ENCODE peak calls at places on chromosome 14, in ten cellular contexts. N, M, O, D, A, W, F, H, T and E are unnamed samples.

GRCh38 chr14:54343276-54344121 is 53.3 kb upstream of the CDKN3 start:
- DNase-seq in N (no peak), M (peak; percentile 88), O (no peak), D (peak; percentile 34), A (no peak), W (peak; percentile 28), F (peak; percentile 55), H (peak; percentile 78), T (no peak), E (no peak)

GRCh38 chr14:80546056-80546854 is 335.0 kb upstream of the DIO2 start:
- DNase-seq in N (no peak), M (no peak), O (no peak), D (no peak), A (no peak), W (no peak), F (no peak), H (no peak), T (no peak), E (no peak)

GRCh38 chr14:98633380-98633779 is 638.6 kb downstream of the BCL11B start:
- DNase-seq in N (no peak), M (no peak), O (no peak), D (no peak), A (peak; percentile 8), W (no peak), F (no peak), H (peak; percentile 1), T (peak; percentile 16), E (no peak)

GRCh38 chr14:83419420-83419819 is 1885.8 kb upstream of the SEL1L start:
- DNase-seq in N (no peak), M (no peak), O (no peak), D (no peak), A (no peak), W (no peak), F (no peak), H (no peak), T (peak; percentile 78), E (no peak)

GRCh38 chr14:91369628-91370445 is 47.8 kb downstream of the CCDC88C start:
- DNase-seq in N (no peak), M (no peak), O (no peak), D (peak; percentile 12), A (no peak), W (no peak), F (peak; percentile 22), H (no peak), T (peak; percentile 47), E (no peak)

GRCh38 chr14:100747021-100747586 is 20.4 kb downstream of the DLK1 start:
- DNase-seq in N (no peak), M (peak; percentile 98), O (no peak), D (peak; percentile 92), A (no peak), W (peak; percentile 89), F (peak; percentile 97), H (peak; percentile 84), T (peak; percentile 74), E (peak; percentile 88)

GRCh38 chr14:33692762-33693161 is 258.1 kb downstream of the EGLN3 start:
- DNase-seq in N (no peak), M (peak; percentile 97), O (no peak), D (peak; percentile 71), A (no peak), W (peak; percentile 94), F (peak; percentile 88), H (peak; percentile 95), T (no peak), E (peak; percentile 71)

GRCh38 chr14:34051966-34052657 is 101.2 kb upstream of the EGLN3 start:
- DNase-seq in N (no peak), M (peak; percentile 92), O (no peak), D (peak; percentile 83), A (peak; percentile 59), W (peak; percentile 60), F (peak; percentile 13), H (peak; percentile 85), T (no peak), E (peak; percentile 60)

GRCh38 chr14:101167428-101167827 is 263.9 kb upstream of the RTL1 start:
- DNase-seq in N (no peak), M (no peak), O (peak; percentile 9), D (no peak), A (no peak), W (no peak), F (no peak), H (no peak), T (no peak), E (no peak)

GRCh38 chr14:97005908-97006307 is 208.7 kb downstream of the VRK1 start:
- DNase-seq in N (no peak), M (no peak), O (no peak), D (no peak), A (no peak), W (no peak), F (no peak), H (no peak), T (no peak), E (no peak)

GRCh38 chr14:95770777-95771176 is 56.9 kb upstream of the TCL1A start:
- DNase-seq in N (peak; percentile 2), M (no peak), O (no peak), D (no peak), A (no peak), W (no peak), F (no peak), H (no peak), T (no peak), E (no peak)

DNA sequence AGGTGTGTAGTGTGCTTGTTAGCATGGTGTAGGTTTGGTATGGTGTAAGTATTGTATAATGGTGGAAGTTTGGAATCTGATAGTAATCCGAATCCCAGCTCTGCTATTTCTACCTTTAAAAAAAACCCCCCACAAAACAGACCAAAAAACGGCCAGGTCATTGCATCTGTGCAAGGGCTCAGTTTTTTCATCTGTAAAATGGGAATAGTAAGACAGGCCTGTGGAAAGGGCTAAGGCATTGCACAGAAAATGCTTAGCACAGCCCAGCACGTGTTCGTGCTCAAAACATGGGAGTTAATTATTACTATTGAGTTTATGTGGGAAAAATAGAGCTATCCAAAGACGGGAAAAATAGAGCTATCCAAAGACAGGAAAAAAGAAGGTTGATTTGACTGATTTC is 126.6 kb upstream of the MAX start:
- DNase-seq in N (no peak), M (no peak), O (no peak), D (no peak), A (no peak), W (no peak), F (no peak), H (no peak), T (no peak), E (no peak)
- H3K4me3 ChIP-seq in N (no peak overlapping the region), M (no peak overlapping the region), O (peak overlapping the region; percentile 52), D (no peak overlapping the region), A (no peak overlapping the region), W (no peak overlapping the region), F (no peak overlapping the region), H (no peak overlapping the region), T (no peak overlapping the region), E (no peak overlapping the region)

GRCh38 chr14:105484997-105485393 is 1.7 kb upstream of the CRIP1 start:
- DNase-seq in N (no peak), M (no peak), O (no peak), D (no peak), A (no peak), W (no peak), F (no peak), H (no peak), T (no peak), E (no peak)

GRCh38 chr14:105484069-105484996 is 2.4 kb upstream of the CRIP1 start:
- DNase-seq in N (no peak), M (peak; percentile 27), O (no peak), D (no peak), A (no peak), W (peak; percentile 48), F (peak; percentile 32), H (no peak), T (no peak), E (no peak)

GRCh38 chr14:105486974-105487448 is 325 bp downstream of the CRIP1 start:
- DNase-seq in N (no peak), M (no peak), O (no peak), D (no peak), A (peak; percentile 79), W (no peak), F (no peak), H (no peak), T (peak; percentile 70), E (no peak)

GRCh38 chr14:105486333-105486973 is at the start of gene CRIP1:
- DNase-seq in N (no peak), M (no peak), O (no peak), D (no peak), A (no peak), W (no peak), F (no peak), H (no peak), T (no peak), E (no peak)

DNA sequence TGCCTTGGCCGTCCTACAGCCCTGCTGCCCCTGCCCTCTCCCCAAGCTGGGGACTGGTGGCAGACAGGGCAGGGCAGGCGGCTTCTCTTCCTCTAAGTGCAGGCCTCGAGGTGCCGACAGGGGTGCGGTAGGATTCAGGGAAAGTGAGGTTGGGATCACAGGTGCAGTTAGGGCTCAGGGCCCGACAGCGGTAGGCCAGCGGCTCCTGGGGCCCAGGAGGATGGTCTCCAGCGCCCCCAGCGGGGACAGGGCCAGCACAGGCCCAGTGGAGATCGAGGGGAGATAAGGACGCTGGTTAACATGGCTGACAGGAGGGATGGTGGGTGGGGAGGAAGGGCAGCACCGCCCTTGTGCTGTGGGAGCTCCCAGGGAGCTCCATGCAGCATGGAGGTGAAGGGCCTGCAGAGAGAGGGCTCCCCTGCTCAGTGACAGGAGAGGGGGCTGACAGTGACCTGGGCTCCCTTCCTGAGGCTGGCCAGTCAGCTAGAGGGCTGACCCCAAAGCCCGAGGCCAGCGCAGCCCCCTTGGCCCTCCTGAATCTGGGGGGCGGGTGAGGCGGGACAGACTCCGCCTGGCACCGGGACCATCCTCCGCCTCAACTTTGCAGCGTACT is 860 bp upstream of the CRIP1 start:
- DNase-seq in N (no peak), M (no peak), O (no peak), D (no peak), A (no peak), W (no peak), F (no peak), H (no peak), T (no peak), E (no peak)
- H3K4me3 ChIP-seq in N (no peak overlapping the region), M (no peak overlapping the region), O (no peak overlapping the region), D (no peak overlapping the region), A (no peak overlapping the region), W (no peak overlapping the region), F (no peak overlapping the region), H (no peak overlapping the region), T (no peak overlapping the region), E (no peak overlapping the region)

GRCh38 chr14:68939893-68940613 is 39.0 kb downstream of the ACTN1 start:
- DNase-seq in N (no peak), M (peak; percentile 99), O (no peak), D (peak; percentile 95), A (peak; percentile 67), W (peak; percentile 91), F (peak; percentile 88), H (peak; percentile 99), T (no peak), E (peak; percentile 96)
- H3K4me3 ChIP-seq in N (no peak overlapping the region), M (no peak overlapping the region), O (no peak overlapping the region), D (no peak overlapping the region), A (no peak overlapping the region), W (no peak overlapping the region), F (no peak overlapping the region), H (no peak overlapping the region), T (no peak overlapping the region), E (no peak overlapping the region)

DNA sequence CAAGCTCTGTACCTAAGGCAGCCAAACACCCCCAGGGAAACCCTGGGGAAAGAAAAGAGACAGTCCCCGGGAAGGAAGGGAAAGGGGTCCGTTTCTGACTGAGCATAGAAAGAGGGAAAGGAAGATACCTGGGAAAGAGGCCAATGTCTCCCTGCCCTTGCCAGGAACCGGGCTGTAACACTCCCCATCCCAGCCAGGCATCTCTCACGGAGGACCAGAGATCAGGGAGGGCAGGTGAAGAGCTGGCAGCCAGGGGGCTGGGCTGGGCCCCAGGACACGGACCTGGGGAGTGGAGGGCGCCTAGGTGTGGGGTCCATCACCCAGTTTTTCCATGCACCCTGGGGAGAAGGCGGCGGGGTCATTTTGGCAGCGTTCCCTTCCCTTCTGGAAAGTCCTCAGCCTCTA is 18.9 kb upstream of the PLEKHH1 start:
- DNase-seq in N (no peak), M (no peak), O (no peak), D (no peak), A (peak; percentile 28), W (peak; percentile 16), F (no peak), H (no peak), T (no peak), E (no peak)
- H3K4me3 ChIP-seq in N (no peak overlapping the region), M (peak overlapping the region; percentile 56), O (peak overlapping the region; percentile 74), D (peak overlapping the region; percentile 69), A (peak overlapping the region; percentile 97), W (peak overlapping the region; percentile 75), F (peak overlapping the region; percentile 80), H (peak overlapping the region; percentile 56), T (no peak overlapping the region), E (peak overlapping the region; percentile 64)